ENCODE peak calls at places on chromosomes 13 and 19, in six cellular contexts. Z is B cell, E is mesothelial cell of epicardium, D is foreskin fibroblast, P is mucosa of descending colon, O is dorsolateral prefrontal cortex. L is an unnamed sample.

GRCh38 chr19:4229179-4229931 is at the start of gene EBI3:
- DNase-seq in Z (peak), E (no peak), D (peak), P (no peak), O (no peak), L (peak)

GRCh38 chr13:113876341-113877148 is 12.7 kb upstream of the GAS6 start:
- DNase-seq in Z (no peak), E (no peak), D (no peak), P (no peak), O (no peak), L (no peak)

GRCh38 chr19:6730941-6731670 is 6.3 kb downstream of the GPR108 start:
- DNase-seq in Z (no peak), E (no peak), D (no peak), P (peak), O (no peak), L (no peak)

GRCh38 chr19:46697142-46697960 is 19.6 kb downstream of the PRKD2 start:
- DNase-seq in Z (peak), E (peak), D (peak), P (peak), O (peak), L (peak)

GRCh38 chr19:858868-859843 is at the start of gene CFD:
- DNase-seq in Z (no peak), E (no peak), D (no peak), P (peak), O (no peak), L (no peak)

GRCh38 chr19:42207767-42208259 is 9.7 kb downstream of the DEDD2 start:
- DNase-seq in Z (no peak), E (no peak), D (peak), P (no peak), O (no peak), L (no peak)

GRCh38 chr19:55541091-55541490 is 4.2 kb upstream of the SBK2 start:
- DNase-seq in Z (no peak), E (no peak), D (no peak), P (no peak), O (no peak), L (no peak)

GRCh38 chr13:99281811-99282263 is 23.7 kb upstream of the GPR18 start:
- DNase-seq in Z (peak), E (no peak), D (no peak), P (peak), O (no peak), L (no peak)

GRCh38 chr19:9673912-9674668 is 810 bp downstream of the ZNF562 start:
- DNase-seq in Z (peak), E (no peak), D (peak), P (no peak), O (no peak), L (no peak)

GRCh38 chr19:4557971-4558941 is 1.2 kb downstream of the SEMA6B start:
- DNase-seq in Z (peak), E (no peak), D (peak), P (no peak), O (no peak), L (peak)

GRCh38 chr19:42250666-42251531 is 4.0 kb downstream of the ERF start:
- DNase-seq in Z (peak), E (no peak), D (peak), P (peak), O (no peak), L (no peak)

GRCh38 chr13:36965767-36966166 is 33.4 kb downstream of the ALG5 start:
- DNase-seq in Z (no peak), E (no peak), D (peak), P (no peak), O (no peak), L (no peak)

GRCh38 chr13:24618219-24618955 is 61.8 kb upstream of the ATP12A start:
- DNase-seq in Z (peak), E (no peak), D (no peak), P (peak), O (no peak), L (no peak)

GRCh38 chr19:49712397-49712859 is 21.5 kb downstream of the CPT1C start:
- DNase-seq in Z (no peak), E (no peak), D (peak), P (peak), O (no peak), L (no peak)

GRCh38 chr19:14563989-14564650 is 7.7 kb downstream of the NDUFB7 start:
- DNase-seq in Z (peak), E (no peak), D (no peak), P (peak), O (no peak), L (no peak)

GRCh38 chr19:49441210-49441959 is at the start of gene SLC17A7:
- DNase-seq in Z (peak), E (no peak), D (peak), P (peak), O (no peak), L (peak)

GRCh38 chr19:5172859-5173577 is 167.6 kb downstream of the PTPRS start:
- DNase-seq in Z (no peak), E (no peak), D (peak), P (no peak), O (no peak), L (no peak)

GRCh38 chr19:12834976-12835757 is 788 bp upstream of the RTBDN start:
- DNase-seq in Z (peak), E (no peak), D (peak), P (peak), O (no peak), L (no peak)

GRCh38 chr13:23510544-23510916 is 59.7 kb upstream of the TNFRSF19 start:
- DNase-seq in Z (no peak), E (no peak), D (peak), P (no peak), O (no peak), L (no peak)

GRCh38 chr13:39789451-39789850 is 134.0 kb downstream of the COG6 start:
- DNase-seq in Z (no peak), E (no peak), D (no peak), P (no peak), O (no peak), L (no peak)

GRCh38 chr13:25371608-25372274 is at the start of gene ATP8A2:
- DNase-seq in Z (no peak), E (peak), D (peak), P (no peak), O (no peak), L (peak)

GRCh38 chr19:29478578-29479565 is 46.9 kb upstream of the VSTM2B start:
- DNase-seq in Z (no peak), E (no peak), D (no peak), P (no peak), O (no peak), L (peak)

GRCh38 chr13:78764665-78765064 is 105.7 kb upstream of the OBI1 start:
- DNase-seq in Z (no peak), E (no peak), D (no peak), P (no peak), O (no peak), L (no peak)

GRCh38 chr13:67374391-67374790 is 144.3 kb upstream of the PCDH9 start:
- DNase-seq in Z (no peak), E (no peak), D (no peak), P (no peak), O (no peak), L (no peak)

GRCh38 chr19:54463531-54464043 is at the start of gene LENG9:
- DNase-seq in Z (peak), E (peak), D (peak), P (peak), O (peak), L (peak)

GRCh38 chr19:54462072-54462712 is 1.4 kb downstream of the LENG9 start:
- DNase-seq in Z (no peak), E (no peak), D (peak), P (peak), O (no peak), L (no peak)

GRCh38 chr19:54464044-54464623 is 556 bp upstream of the LENG9 start:
- DNase-seq in Z (peak), E (peak), D (peak), P (peak), O (peak), L (peak)

GRCh38 chr19:54461201-54462071 is 2.1 kb downstream of the LENG9 start:
- DNase-seq in Z (no peak), E (no peak), D (peak), P (no peak), O (no peak), L (no peak)

GRCh38 chr19:54462713-54463530 is 656 bp downstream of the LENG9 start:
- DNase-seq in Z (peak), E (no peak), D (peak), P (peak), O (peak), L (peak)
- TF ChIP-seq CTCF in Z (no peak), E (no peak), D (no peak), P (peak), O (peak), L (no peak)

GRCh38 chr19:23802290-23802689 is 43.6 kb upstream of the ZNF681 start:
- DNase-seq in Z (no peak), E (no peak), D (no peak), P (no peak), O (no peak), L (no peak)
- TF ChIP-seq CTCF in Z (no peak), E (no peak), D (no peak), P (no peak), O (no peak), L (no peak)

GRCh38 chr13:32266130-32266529 is 49.0 kb downstream of the ZAR1L start:
- DNase-seq in Z (no peak), E (no peak), D (no peak), P (no peak), O (no peak), L (no peak)

GRCh38 chr13:32264407-32264806 is 50.8 kb downstream of the ZAR1L start:
- DNase-seq in Z (no peak), E (no peak), D (peak), P (no peak), O (no peak), L (peak)

GRCh38 chr13:32272021-32272695 is 43.0 kb downstream of the ZAR1L start:
- DNase-seq in Z (no peak), E (no peak), D (peak), P (no peak), O (no peak), L (no peak)

GRCh38 chr13:32265726-32266125 is 49.4 kb downstream of the ZAR1L start:
- DNase-seq in Z (no peak), E (no peak), D (no peak), P (no peak), O (no peak), L (no peak)

GRCh38 chr13:32267836-32268439 is 47.2 kb downstream of the ZAR1L start:
- DNase-seq in Z (peak), E (no peak), D (no peak), P (peak), O (no peak), L (no peak)
- TF ChIP-seq CTCF in Z (peak), E (peak), D (peak), P (peak), O (no peak), L (peak)

GRCh38 chr13:46604226-46604968 is 51.4 kb downstream of the LRCH1 start:
- DNase-seq in Z (no peak), E (no peak), D (no peak), P (no peak), O (no peak), L (no peak)

GRCh38 chr13:46605089-46605488 is 52.1 kb downstream of the LRCH1 start:
- DNase-seq in Z (no peak), E (no peak), D (no peak), P (no peak), O (no peak), L (no peak)

GRCh38 chr13:46602531-46602930 is 49.6 kb downstream of the LRCH1 start:
- DNase-seq in Z (no peak), E (no peak), D (no peak), P (no peak), O (no peak), L (no peak)

GRCh38 chr13:46600943-46601311 is 48.0 kb downstream of the LRCH1 start:
- DNase-seq in Z (no peak), E (no peak), D (no peak), P (no peak), O (no peak), L (no peak)

DNA sequence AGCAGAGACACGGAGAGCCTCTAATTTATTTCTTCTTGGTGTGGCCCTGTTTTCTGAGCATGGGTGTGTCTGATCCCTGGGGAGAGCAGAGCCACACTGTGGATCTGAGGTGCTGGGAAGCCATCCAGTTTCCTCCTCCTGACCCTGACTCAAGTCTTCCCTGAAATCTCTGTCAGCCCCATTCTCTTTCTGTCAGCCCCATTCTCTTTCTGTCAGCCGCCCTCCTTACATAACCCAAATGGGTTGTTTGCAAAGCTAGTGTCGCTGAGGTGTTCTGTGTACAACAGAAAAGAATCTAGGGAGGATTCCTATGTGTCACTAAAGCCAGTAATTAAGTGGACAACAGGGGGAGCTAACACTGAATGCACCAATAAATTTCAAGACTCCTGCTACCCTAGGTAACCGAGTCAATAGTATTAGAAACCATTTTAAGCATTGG is 50.2 kb downstream of the LRCH1 start:
- DNase-seq in Z (no peak), E (no peak), D (no peak), P (no peak), O (no peak), L (no peak)
- TF ChIP-seq CTCF in Z (no peak), E (no peak), D (peak), P (no peak), O (peak), L (peak)

GRCh38 chr19:50896591-50897190 is 14.5 kb downstream of the KLK4 start:
- DNase-seq in Z (peak), E (no peak), D (peak), P (no peak), O (no peak), L (no peak)

GRCh38 chr19:50891253-50891625 is 18.0 kb downstream of the KLK2 start:
- DNase-seq in Z (no peak), E (no peak), D (no peak), P (no peak), O (no peak), L (no peak)

GRCh38 chr19:50890422-50891252 is 17.4 kb downstream of the KLK2 start:
- DNase-seq in Z (no peak), E (no peak), D (peak), P (no peak), O (no peak), L (no peak)

GRCh38 chr19:50894478-50895356 is 16.5 kb downstream of the KLK4 start:
- DNase-seq in Z (no peak), E (no peak), D (no peak), P (no peak), O (no peak), L (no peak)

DNA sequence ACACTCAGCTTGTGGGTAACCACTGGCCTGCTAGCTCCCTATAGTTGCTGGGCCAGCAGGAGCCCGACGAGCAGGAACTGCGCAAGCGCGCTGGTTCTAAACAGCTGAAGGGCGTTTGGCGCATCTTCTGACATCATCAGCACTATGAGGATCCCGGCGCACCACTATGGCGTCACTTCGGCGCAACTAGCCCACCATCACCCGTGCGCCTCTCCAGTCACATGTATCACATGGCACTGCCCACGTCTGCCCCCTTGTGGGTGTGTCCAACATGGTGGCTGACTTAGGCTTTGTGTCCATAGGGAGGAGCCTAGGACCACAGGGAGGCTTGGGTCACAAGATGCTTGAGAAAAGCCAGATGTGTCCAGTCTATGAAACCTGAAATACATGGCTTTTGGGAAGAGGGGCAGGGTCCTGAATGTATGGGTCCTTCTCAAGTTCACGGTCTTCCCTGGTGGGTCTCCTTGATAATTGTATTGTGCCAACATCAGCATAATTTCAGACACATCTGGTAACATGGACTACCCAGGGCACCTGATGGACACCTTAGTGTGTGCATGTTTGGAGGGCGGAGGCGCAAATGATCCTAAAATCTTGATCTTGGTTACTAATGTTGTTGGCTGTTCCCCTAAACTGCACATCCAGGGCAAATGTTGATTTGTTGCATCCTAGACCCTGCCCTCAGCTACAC is 18.0 kb downstream of the KLK4 start:
- DNase-seq in Z (no peak), E (no peak), D (no peak), P (no peak), O (no peak), L (no peak)
- TF ChIP-seq CTCF in Z (no peak), E (no peak), D (no peak), P (no peak), O (no peak), L (no peak)

GRCh38 chr19:19775891-19776205 is 42.9 kb upstream of the ZNF14 start:
- DNase-seq in Z (no peak), E (no peak), D (no peak), P (no peak), O (no peak), L (no peak)
- TF ChIP-seq CTCF in Z (no peak), E (no peak), D (no peak), P (no peak), O (no peak), L (no peak)

GRCh38 chr13:108214511-108215383 is 589 bp downstream of the LIG4 start:
- DNase-seq in Z (peak), E (no peak), D (no peak), P (peak), O (no peak), L (peak)

GRCh38 chr13:108213946-108214345 is 1.4 kb downstream of the LIG4 start:
- DNase-seq in Z (no peak), E (no peak), D (no peak), P (no peak), O (no peak), L (no peak)

GRCh38 chr13:108220042-108220441 is 1.9 kb downstream of the ABHD13 start:
- DNase-seq in Z (no peak), E (no peak), D (no peak), P (no peak), O (no peak), L (no peak)

GRCh38 chr13:108215428-108215827 is at the start of gene LIG4:
- DNase-seq in Z (peak), E (peak), D (peak), P (peak), O (peak), L (peak)

DNA sequence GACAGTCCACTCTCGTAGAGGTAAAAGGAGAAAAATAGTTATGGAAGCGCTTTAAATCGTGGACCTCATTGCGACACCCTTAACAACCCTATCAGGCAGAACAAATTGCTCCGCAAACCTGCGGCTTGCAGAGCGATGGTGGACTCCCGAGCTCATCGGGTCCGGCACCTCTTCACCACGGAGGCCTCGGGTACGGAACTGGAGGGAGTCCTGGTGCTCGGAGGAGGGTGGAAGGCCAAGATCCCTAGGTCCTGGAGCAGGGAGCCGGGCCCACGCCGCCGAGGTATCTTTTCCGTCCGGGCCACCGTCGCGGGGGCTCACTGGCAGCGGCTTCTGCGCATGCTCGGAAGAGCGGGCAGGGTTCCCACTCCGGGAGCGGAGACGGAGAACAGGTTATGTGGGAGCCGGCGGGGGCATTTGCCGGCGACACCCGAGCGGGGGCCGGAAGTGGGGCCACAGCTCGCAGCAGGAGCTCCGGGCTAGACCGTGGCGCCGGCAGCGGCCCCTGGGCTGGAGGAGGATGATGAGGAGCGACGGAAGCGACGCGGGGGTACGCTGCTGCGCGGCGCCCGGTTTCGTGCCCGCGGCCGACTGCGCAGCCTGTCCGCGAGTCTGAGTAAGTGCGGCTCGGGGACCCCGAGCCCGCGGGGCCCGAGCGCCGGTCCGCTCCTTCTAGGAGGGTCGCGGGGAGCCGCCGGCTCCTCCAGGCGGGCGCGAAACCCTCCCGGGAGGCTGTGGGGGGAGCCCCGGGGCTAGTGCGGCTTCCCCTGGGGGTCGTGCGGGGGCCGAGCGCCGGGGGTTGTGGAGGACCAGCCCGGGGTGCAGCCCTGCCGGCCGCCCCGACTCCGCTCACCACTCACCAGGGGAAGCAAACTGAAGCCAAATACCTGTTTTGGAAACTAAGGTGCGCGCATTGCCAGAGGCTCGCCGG is at the start of gene ABHD13:
- DNase-seq in Z (peak), E (peak), D (peak), P (peak), O (peak), L (peak)
- TF ChIP-seq CTCF in Z (peak), E (no peak), D (no peak), P (no peak), O (peak), L (no peak)

GRCh38 chr13:29774830-29775229 is 75.6 kb downstream of the UBL3 start:
- DNase-seq in Z (no peak), E (no peak), D (no peak), P (no peak), O (no peak), L (no peak)

GRCh38 chr13:29767006-29767405 is 83.4 kb downstream of the UBL3 start:
- DNase-seq in Z (no peak), E (no peak), D (no peak), P (no peak), O (no peak), L (no peak)

DNA sequence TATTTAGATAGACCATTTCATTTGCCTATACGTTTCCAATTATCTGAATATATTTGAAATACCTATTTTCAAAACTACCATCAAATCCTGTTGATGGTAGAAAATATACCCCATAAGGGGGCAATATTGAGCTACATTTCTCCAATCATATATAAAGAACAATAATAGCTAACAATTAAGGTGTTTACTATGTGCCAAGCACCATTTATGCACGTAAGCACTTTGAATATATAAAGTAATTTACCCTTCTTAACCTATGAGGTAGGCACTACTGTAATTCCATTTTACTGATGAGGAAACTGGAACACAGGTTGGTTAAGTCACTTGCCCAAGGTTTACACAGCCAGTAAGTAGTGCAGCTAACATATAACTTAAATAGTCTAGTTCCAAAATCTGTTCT is 79.2 kb downstream of the UBL3 start:
- DNase-seq in Z (peak), E (no peak), D (peak), P (no peak), O (no peak), L (no peak)
- TF ChIP-seq CTCF in Z (peak), E (peak), D (peak), P (no peak), O (peak), L (peak)

L was measured in endothelial cell.